ENCODE peak calls at places on chromosomes 12 and 14, in ten cellular contexts. U, C, R, T, Q, O, L, G, D and S are unnamed samples.

GRCh38 chr12:106115450-106115849 is 23.3 kb downstream of the NUAK1 start:
- DNase-seq in U (no peak), T (peak), O (no peak), C (peak), L (no peak), G (no peak), D (no peak), R (no peak), Q (no peak), S (no peak)

GRCh38 chr14:63840981-63841380 is 11.8 kb upstream of the SYNE2 start:
- DNase-seq in O (peak), L (no peak), C (peak), G (no peak), U (no peak), D (no peak), Q (peak), T (no peak), R (peak), S (no peak)

GRCh38 chr12:87127272-87127671 is 871.1 kb upstream of the MGAT4C start:
- DNase-seq in O (no peak), L (peak), C (no peak), U (no peak), R (no peak), Q (no peak), T (no peak), G (peak), D (no peak), S (no peak)

GRCh38 chr12:4114986-4115385 is 158.6 kb upstream of the CCND2 start:
- DNase-seq in D (no peak), T (no peak), C (no peak), O (no peak), Q (peak), U (no peak), R (no peak), L (no peak), G (no peak), S (no peak)

GRCh38 chr12:45938566-45938965 is 51.8 kb downstream of the SCAF11 start:
- DNase-seq in D (no peak), Q (no peak), C (no peak), R (no peak), T (no peak), L (no peak), G (no peak), U (no peak), O (no peak), S (no peak)

GRCh38 chr14:65412881-65413738 is 580 bp downstream of the FUT8 start:
- DNase-seq in D (no peak), T (peak), Q (peak), R (peak), G (peak), O (peak), C (peak), U (peak), L (peak), S (peak)

GRCh38 chr12:47234576-47235141 is 154.9 kb upstream of the AMIGO2 start:
- DNase-seq in G (peak), L (no peak), U (no peak), O (no peak), R (no peak), Q (no peak), D (no peak), T (no peak), C (no peak), S (no peak)

GRCh38 chr12:94263905-94264655 is 115.7 kb downstream of the PLXNC1 start:
- DNase-seq in G (no peak), U (no peak), R (no peak), C (peak), O (no peak), Q (no peak), D (peak), T (no peak), L (no peak), S (no peak)

GRCh38 chr12:59742831-59743230 is 147.0 kb downstream of the SLC16A7 start:
- DNase-seq in U (no peak), D (no peak), Q (no peak), T (no peak), L (no peak), G (no peak), O (peak), C (no peak), R (no peak), S (peak)